ENCODE peak calls at places on chromosomes 5 and 9, in six cellular contexts. L, I, N, B, M and C are unnamed samples. For H3K27me3, the result is how much of the 10 kb centered on the place peaks cover.

GRCh38 chr9:128056887-128057723 is 10.0 kb downstream of the NAIF1 start:
- DNase-seq in B (no peak), I (peak), L (no peak), M (no peak), N (no peak), C (no peak)

GRCh38 chr5:175814676-175815075 is 56.7 kb upstream of the CPLX2 start:
- DNase-seq in N (peak), L (peak), M (no peak), I (peak), B (no peak), C (no peak)

GRCh38 chr5:124602925-124603650 is 143.4 kb downstream of the ZNF608 start:
- DNase-seq in B (no peak), L (no peak), N (no peak), I (no peak), M (no peak), C (no peak)

GRCh38 chr9:131856105-131856504 is 116.2 kb upstream of the RAPGEF1 start:
- DNase-seq in N (no peak), I (no peak), M (no peak), B (no peak), L (no peak), C (no peak)

GRCh38 chr5:103724272-103724671 is 161.7 kb upstream of the NUDT12 start:
- DNase-seq in L (no peak), M (no peak), B (no peak), I (no peak), N (no peak), C (no peak)

GRCh38 chr9:36632892-36633291 is 60.2 kb downstream of the MELK start:
- DNase-seq in I (no peak), B (no peak), L (peak), M (no peak), N (peak), C (no peak)

GRCh38 chr9:125772740-125773139 is 25.6 kb downstream of the PBX3 start:
- DNase-seq in N (no peak), I (no peak), M (no peak), L (no peak), B (no peak), C (no peak)

GRCh38 chr9:37650873-37651768 is at the start of gene FRMPD1:
- DNase-seq in I (peak), M (peak), B (peak), L (peak), N (no peak), C (peak)

GRCh38 chr5:164352695-164353094 is 847.3 kb downstream of the MAT2B start:
- DNase-seq in L (no peak), N (no peak), I (no peak), B (no peak), M (no peak), C (no peak)

GRCh38 chr5:126486332-126486731 is 63.1 kb downstream of the GRAMD2B start:
- DNase-seq in I (no peak), M (no peak), B (no peak), N (no peak), L (no peak), C (no peak)

GRCh38 chr9:124003636-124004349 is 7.8 kb upstream of the LHX2 start:
- DNase-seq in I (no peak), M (no peak), L (no peak), B (no peak), N (no peak), C (no peak)

GRCh38 chr9:124006448-124007156 is 5.0 kb upstream of the LHX2 start:
- DNase-seq in B (no peak), N (no peak), I (no peak), L (no peak), M (no peak), C (no peak)

GRCh38 chr9:124004608-124005007 is 7.0 kb upstream of the LHX2 start:
- DNase-seq in B (no peak), I (no peak), M (no peak), L (no peak), N (no peak), C (no peak)

GRCh38 chr9:124007157-124007460 is 4.5 kb upstream of the LHX2 start:
- DNase-seq in B (no peak), N (no peak), I (no peak), M (no peak), L (no peak), C (no peak)

GRCh38 chr9:124005372-124005771 is 6.2 kb upstream of the LHX2 start:
- DNase-seq in L (no peak), N (no peak), I (no peak), M (no peak), B (no peak), C (peak)
- H3K27me3 ChIP-seq in L (half or more), N (half or more), I (half or more), M (under half), B (under half), C (half or more)

GRCh38 chr9:90127923-90128322 is 514.7 kb downstream of the DIRAS2 start:
- DNase-seq in B (no peak), I (no peak), L (no peak), M (no peak), N (no peak), C (no peak)
- H3K27me3 ChIP-seq in B (under half), I (under half), L (under half), M (under half), N (under half), C (under half)

GRCh38 chr5:161545701-161546462 is 643 bp downstream of the GABRB2 start:
- DNase-seq in B (no peak), M (no peak), L (no peak), I (no peak), N (no peak), C (no peak)
- H3K27me3 ChIP-seq in B (under half), M (under half), L (half or more), I (under half), N (under half), C (under half)

GRCh38 chr5:2174572-2174971 is 291.8 kb upstream of the IRX4 start:
- DNase-seq in M (no peak), B (no peak), N (no peak), I (no peak), L (no peak), C (no peak)
- H3K27me3 ChIP-seq in M (under half), B (under half), N (under half), I (under half), L (under half), C (under half)

GRCh38 chr9:121322037-121322736 is 47.9 kb downstream of the STOM start:
- DNase-seq in L (peak), N (peak), I (no peak), M (no peak), B (no peak), C (peak)
- H3K27me3 ChIP-seq in L (under half), N (under half), I (under half), M (under half), B (under half), C (under half)

GRCh38 chr9:83538172-83538889 is at the start of gene FRMD3:
- DNase-seq in B (peak), N (no peak), L (peak), M (peak), I (peak), C (no peak)
- H3K27me3 ChIP-seq in B (under half), N (under half), L (half or more), M (under half), I (under half), C (under half)

GRCh38 chr5:43024217-43024616 is 15.9 kb downstream of the ANXA2R start:
- DNase-seq in B (no peak), M (no peak), L (no peak), N (no peak), I (no peak), C (no peak)
- H3K27me3 ChIP-seq in B (under half), M (under half), L (half or more), N (under half), I (under half), C (under half)